ENCODE peak calls at places on chromosomes 11 and 22, in four cellular contexts. W is mesendoderm, S is mesenchymal stem cell, P is A549. Q is an unnamed sample.

GRCh38 chr11:1842149-1843097 is 3.6 kb downstream of the TNNI2 start:
- DNase-seq in P (no peak), W (no peak), S (no peak), Q (no peak)

GRCh38 chr22:47898946-47899345 is 1136.5 kb downstream of the TBC1D22A start:
- DNase-seq in W (no peak), S (no peak), P (no peak), Q (no peak)

GRCh38 chr11:124551189-124551588 is 7.7 kb upstream of the OR8B12 start:
- DNase-seq in P (no peak), W (peak; percentile 34), S (no peak), Q (no peak)

GRCh38 chr11:124879229-124879998 is 14.2 kb downstream of the ROBO3 start:
- DNase-seq in W (no peak), S (no peak), P (no peak), Q (no peak)

GRCh38 chr11:78168539-78169477 is 19.6 kb downstream of the KCTD21 start:
- DNase-seq in S (peak; percentile 39), W (peak; percentile 50), P (no peak), Q (no peak)

GRCh38 chr11:45794169-45794568 is 10.8 kb upstream of the SLC35C1 start:
- DNase-seq in W (no peak), S (no peak), P (no peak), Q (no peak)

GRCh38 chr11:32427935-32428664 is 7.2 kb downstream of the WT1 start:
- DNase-seq in P (no peak), W (peak; percentile 38), S (no peak), Q (peak; percentile 60)

GRCh38 chr11:117203069-117203407 is 3.9 kb downstream of the TAGLN start:
- DNase-seq in S (no peak), P (no peak), W (no peak), Q (no peak)

GRCh38 chr11:17477361-17477760 is 716 bp upstream of the ABCC8 start:
- DNase-seq in W (no peak), P (no peak), S (no peak), Q (no peak)

GRCh38 chr11:128848815-128849455 is 18.2 kb downstream of the KCNJ1 start:
- DNase-seq in W (peak; percentile 86), P (peak; percentile 29), S (peak; percentile 43), Q (peak; percentile 88)

GRCh38 chr22:43846966-43847365 is 15.3 kb downstream of the SULT4A1 start:
- DNase-seq in P (no peak), S (no peak), W (no peak), Q (no peak)

GRCh38 chr22:27416553-27417427 is 384.8 kb downstream of the MN1 start:
- DNase-seq in P (no peak), S (peak; percentile 14), W (peak; percentile 95), Q (peak; percentile 49)

GRCh38 chr22:33932997-33933396 is 12.7 kb upstream of the LARGE1 start:
- DNase-seq in W (no peak), P (no peak), S (no peak), Q (no peak)

GRCh38 chr11:17439316-17439782 is 37.3 kb downstream of the ABCC8 start:
- DNase-seq in W (peak; percentile 22), P (peak; percentile 69), S (no peak), Q (no peak)

GRCh38 chr22:45576730-45577464 is 74.2 kb downstream of the FBLN1 start:
- DNase-seq in S (no peak), W (no peak), P (no peak), Q (no peak)

GRCh38 chr11:112871909-112872511 is 89.2 kb upstream of the NCAM1 start:
- DNase-seq in P (no peak), S (no peak), W (no peak), Q (no peak)

GRCh38 chr11:2884424-2884815 is 1.2 kb downstream of the CDKN1C start:
- DNase-seq in S (peak; percentile 46), P (no peak), W (no peak), Q (peak; percentile 79)

GRCh38 chr11:69922015-69922595 is 102.9 kb upstream of the FGF3 start:
- DNase-seq in P (no peak), W (no peak), S (no peak), Q (no peak)

GRCh38 chr11:64385953-64386704 is 27.2 kb downstream of the RPS6KA4 start:
- DNase-seq in P (no peak), W (peak; percentile 53), S (peak; percentile 69), Q (no peak)

GRCh38 chr11:120303004-120303637 is 22.0 kb upstream of the TLCD5 start:
- DNase-seq in S (peak; percentile 78), P (peak; percentile 56), W (peak; percentile 91), Q (peak; percentile 87)

GRCh38 chr11:46356911-46357482 is 9.7 kb downstream of the DGKZ start:
- DNase-seq in S (peak; percentile 84), W (peak; percentile 68), P (no peak), Q (no peak)

GRCh38 chr11:11157201-11157600 is 195.8 kb downstream of the CSNK2A3 start:
- DNase-seq in P (peak; percentile 41), W (peak; percentile 73), S (peak; percentile 28), Q (peak; percentile 73)

GRCh38 chr11:69157156-69157821 is 1.6 kb downstream of the SMIM38 start:
- DNase-seq in P (no peak), W (no peak), S (no peak), Q (peak; percentile 87)

GRCh38 chr22:34998921-34999320 is 67.0 kb upstream of the ISX start:
- DNase-seq in W (no peak), S (no peak), P (no peak), Q (no peak)

GRCh38 chr22:22593964-22594656 is 35.0 kb upstream of the PRAME start:
- DNase-seq in P (no peak), W (peak; percentile 72), S (peak; percentile 19), Q (peak; percentile 75)

GRCh38 chr11:20448838-20449237 is 61.3 kb downstream of the PRMT3 start:
- DNase-seq in P (no peak), W (peak; percentile 16), S (no peak), Q (no peak)

GRCh38 chr11:607020-607780 is 8.6 kb downstream of the IRF7 start:
- DNase-seq in S (no peak), P (no peak), W (no peak), Q (no peak)

GRCh38 chr22:33652596-33652995 is 267.7 kb downstream of the LARGE1 start:
- DNase-seq in P (no peak), S (peak; percentile 52), W (peak; percentile 53), Q (no peak)

GRCh38 chr11:125514336-125515101 is 18.5 kb upstream of the FEZ1 start:
- DNase-seq in P (no peak), W (peak; percentile 65), S (peak; percentile 8), Q (no peak)

DNA sequence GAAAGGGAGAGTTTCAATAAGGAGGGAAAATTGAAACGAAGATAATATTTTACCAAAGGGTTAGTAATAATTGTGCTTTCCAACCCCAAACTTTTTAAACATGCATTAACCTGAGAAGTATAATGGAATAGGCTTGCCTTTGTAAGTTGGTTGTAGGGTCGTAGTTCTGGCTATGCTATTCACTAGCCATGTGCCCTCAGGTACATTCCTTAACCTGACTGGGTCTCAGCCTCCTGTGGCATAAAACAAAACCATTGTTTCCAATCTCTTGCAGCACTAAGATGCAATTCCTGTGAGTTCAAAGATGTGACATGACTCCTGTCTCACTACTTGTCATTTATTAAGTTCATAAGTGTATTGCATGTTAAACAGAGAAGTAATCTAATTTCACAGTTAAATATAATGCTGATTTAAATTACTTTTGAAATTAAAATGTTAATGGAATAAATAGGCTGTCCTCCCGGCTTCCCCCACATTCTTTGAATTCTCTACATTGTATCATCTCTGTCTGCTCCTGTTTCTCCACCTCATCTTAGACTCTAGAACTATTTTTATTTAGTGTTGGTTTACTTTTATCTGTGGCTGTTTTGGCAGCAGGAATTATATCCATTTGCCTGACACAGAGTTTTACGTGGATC is 216.2 kb downstream of the FAT3 start:
- DNase-seq in W (peak; percentile 83), P (no peak), S (no peak), Q (peak; percentile 34)
- H3K4me2 ChIP-seq in W (no peak overlapping the region), P (peak overlapping the region; percentile 20), S (no peak overlapping the region), Q (peak overlapping the region; percentile 41)

DNA sequence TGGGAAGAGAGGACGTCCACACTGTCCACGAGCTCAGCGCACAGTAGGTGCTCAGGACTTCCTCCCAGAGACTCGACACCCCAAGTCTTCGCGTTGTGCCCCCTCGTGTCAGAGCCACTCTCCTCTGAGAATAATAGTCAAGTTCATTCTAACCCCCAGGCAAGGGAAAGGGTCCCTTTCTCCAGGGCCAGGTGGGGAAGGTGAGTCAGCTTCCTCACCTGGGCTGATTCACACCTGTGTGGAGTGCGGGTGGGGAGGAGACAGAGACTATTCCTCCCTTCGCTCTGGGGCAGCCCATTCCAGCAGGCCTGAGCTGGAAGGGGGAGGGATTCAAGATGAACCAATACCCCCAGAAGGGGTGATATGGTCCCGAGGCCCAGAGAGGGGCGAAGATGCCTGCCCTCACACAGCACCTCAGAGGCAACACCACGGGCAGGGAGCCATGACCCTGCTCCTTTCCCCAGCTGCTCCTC is 29.1 kb downstream of the RPL3 start:
- DNase-seq in W (no peak), P (no peak), S (no peak), Q (no peak)
- H3K4me2 ChIP-seq in W (no peak overlapping the region), P (peak overlapping the region; percentile 64), S (no peak overlapping the region), Q (no peak overlapping the region)

GRCh38 chr11:130145975-130146776 is 13.4 kb upstream of the ST14 start:
- DNase-seq in P (peak; percentile 52), S (no peak), W (peak; percentile 95), Q (no peak)

GRCh38 chr11:130144721-130145327 is 14.8 kb upstream of the ST14 start:
- DNase-seq in S (peak; percentile 34), W (peak; percentile 86), P (no peak), Q (peak; percentile 40)

GRCh38 chr11:130146797-130147196 is 12.8 kb upstream of the ST14 start:
- DNase-seq in P (no peak), W (no peak), S (no peak), Q (no peak)

GRCh38 chr11:130144129-130144528 is 15.5 kb upstream of the ST14 start:
- DNase-seq in P (no peak), W (no peak), S (no peak), Q (no peak)

GRCh38 chr11:130145328-130145812 is 14.2 kb upstream of the ST14 start:
- DNase-seq in W (no peak), S (no peak), P (no peak), Q (no peak)
- H3K4me2 ChIP-seq in W (no peak overlapping the region), S (no peak overlapping the region), P (no peak overlapping the region), Q (no peak overlapping the region)

GRCh38 chr11:73297231-73297590 is 10.9 kb upstream of the ARHGEF17 start:
- DNase-seq in S (no peak), W (no peak), P (no peak), Q (no peak)

GRCh38 chr11:73295996-73296318 is 12.1 kb upstream of the ARHGEF17 start:
- DNase-seq in W (no peak), P (no peak), S (no peak), Q (no peak)

GRCh38 chr11:73297702-73298101 is 10.4 kb upstream of the ARHGEF17 start:
- DNase-seq in W (no peak), P (no peak), S (no peak), Q (no peak)

GRCh38 chr11:73295259-73295995 is 12.6 kb upstream of the ARHGEF17 start:
- DNase-seq in S (peak; percentile 82), P (peak; percentile 70), W (peak; percentile 89), Q (peak; percentile 88)

DNA sequence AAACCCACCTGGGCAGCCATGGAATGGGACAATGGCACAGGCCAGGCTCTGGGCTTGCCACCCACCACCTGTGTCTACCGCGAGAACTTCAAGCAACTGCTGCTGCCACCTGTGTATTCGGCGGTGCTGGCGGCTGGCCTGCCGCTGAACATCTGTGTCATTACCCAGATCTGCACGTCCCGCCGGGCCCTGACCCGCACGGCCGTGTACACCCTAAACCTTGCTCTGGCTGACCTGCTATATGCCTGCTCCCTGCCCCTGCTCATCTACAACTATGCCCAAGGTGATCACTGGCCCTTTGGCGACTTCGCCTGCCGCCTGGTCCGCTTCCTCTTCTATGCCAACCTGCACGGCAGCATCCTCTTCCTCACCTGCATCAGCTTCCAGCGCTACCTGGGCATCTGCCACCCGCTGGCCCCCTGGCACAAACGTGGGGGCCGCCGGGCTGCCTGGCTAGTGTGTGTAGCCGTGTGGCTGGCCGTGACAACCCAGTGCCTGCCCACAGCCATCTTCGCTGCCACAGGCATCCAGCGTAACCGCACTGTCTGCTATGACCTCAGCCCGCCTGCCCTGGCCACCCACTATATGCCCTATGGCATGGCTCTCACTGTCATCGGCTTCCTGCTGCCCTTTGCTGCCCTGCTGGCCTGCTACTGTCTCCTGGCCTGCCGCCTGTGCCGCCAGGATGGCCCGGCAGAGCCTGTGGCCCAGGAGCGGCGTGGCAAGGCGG is 11.4 kb upstream of the ARHGEF17 start:
- DNase-seq in P (no peak), W (no peak), S (no peak), Q (no peak)
- H3K4me2 ChIP-seq in P (no peak overlapping the region), W (no peak overlapping the region), S (no peak overlapping the region), Q (no peak overlapping the region)